ENCODE peak calls at places on chromosomes 4 and X, in six cellular contexts. X is A673, W is lower lobe of right lung, G is lung, J is sigmoid colon, P is colonic mucosa. L is an unnamed sample.

GRCh38 chr4:88177981-88178632 is 19.7 kb upstream of the ABCG2 start:
- DNase-seq in J (no peak), W (peak; percentile 60), X (peak; percentile 36), G (peak; percentile 61), P (no peak), L (no peak)

GRCh38 chr4:140286503-140286902 is 86.9 kb upstream of the SCOC start:
- DNase-seq in G (no peak), J (no peak), X (peak; percentile 39), P (no peak), W (no peak), L (no peak)

GRCh38 chr4:67575232-67575888 is 16.8 kb downstream of the STAP1 start:
- DNase-seq in J (no peak), G (no peak), P (no peak), W (no peak), X (no peak), L (no peak)

GRCh38 chrX:149757206-149758067 is 16.4 kb upstream of the HSFX1 start:
- DNase-seq in G (no peak), P (peak; percentile 12), W (no peak), X (no peak), J (no peak), L (no peak)

GRCh38 chrX:74931214-74931613 is 6.0 kb upstream of the NEXMIF start:
- DNase-seq in P (no peak), X (peak; percentile 1), J (no peak), W (no peak), G (no peak), L (no peak)

GRCh38 chr4:48752726-48753125 is 27.4 kb downstream of the FRYL start:
- DNase-seq in J (no peak), P (no peak), G (no peak), W (no peak), X (no peak), L (no peak)

GRCh38 chr4:19947349-19947748 is 304.4 kb upstream of the SLIT2 start:
- DNase-seq in P (no peak), X (no peak), G (no peak), W (no peak), J (no peak), L (no peak)

GRCh38 chr4:145930592-145930991 is 8.0 kb downstream of the ZNF827 start:
- DNase-seq in J (no peak), P (no peak), X (no peak), G (no peak), W (no peak), L (no peak)

GRCh38 chr4:83320548-83320947 is 14.1 kb downstream of the HPSE start:
- DNase-seq in X (no peak), W (peak; percentile 83), G (peak; percentile 50), P (peak; percentile 29), J (peak; percentile 78), L (no peak)

GRCh38 chr4:22988526-22988925 is 295.8 kb downstream of the GBA3 start:
- DNase-seq in G (no peak), X (no peak), J (no peak), W (no peak), P (no peak), L (no peak)

GRCh38 chrX:151082077-151082948 is 94.1 kb upstream of the GPR50 start:
- DNase-seq in J (peak; percentile 72), W (peak; percentile 76), X (peak; percentile 74), P (peak; percentile 46), G (peak; percentile 51), L (peak; percentile 21)

GRCh38 chrX:123138473-123138872 is 45.6 kb upstream of the GRIA3 start:
- DNase-seq in J (no peak), W (no peak), X (no peak), P (no peak), G (no peak), L (no peak)

GRCh38 chr4:2174061-2174460 is 67.9 kb downstream of the HAUS3 start:
- DNase-seq in W (no peak), P (no peak), G (no peak), J (no peak), X (no peak), L (no peak)

GRCh38 chr4:81516241-81516640 is 44.5 kb upstream of the RASGEF1B start:
- DNase-seq in G (no peak), P (no peak), J (no peak), X (no peak), W (no peak), L (no peak)

DNA sequence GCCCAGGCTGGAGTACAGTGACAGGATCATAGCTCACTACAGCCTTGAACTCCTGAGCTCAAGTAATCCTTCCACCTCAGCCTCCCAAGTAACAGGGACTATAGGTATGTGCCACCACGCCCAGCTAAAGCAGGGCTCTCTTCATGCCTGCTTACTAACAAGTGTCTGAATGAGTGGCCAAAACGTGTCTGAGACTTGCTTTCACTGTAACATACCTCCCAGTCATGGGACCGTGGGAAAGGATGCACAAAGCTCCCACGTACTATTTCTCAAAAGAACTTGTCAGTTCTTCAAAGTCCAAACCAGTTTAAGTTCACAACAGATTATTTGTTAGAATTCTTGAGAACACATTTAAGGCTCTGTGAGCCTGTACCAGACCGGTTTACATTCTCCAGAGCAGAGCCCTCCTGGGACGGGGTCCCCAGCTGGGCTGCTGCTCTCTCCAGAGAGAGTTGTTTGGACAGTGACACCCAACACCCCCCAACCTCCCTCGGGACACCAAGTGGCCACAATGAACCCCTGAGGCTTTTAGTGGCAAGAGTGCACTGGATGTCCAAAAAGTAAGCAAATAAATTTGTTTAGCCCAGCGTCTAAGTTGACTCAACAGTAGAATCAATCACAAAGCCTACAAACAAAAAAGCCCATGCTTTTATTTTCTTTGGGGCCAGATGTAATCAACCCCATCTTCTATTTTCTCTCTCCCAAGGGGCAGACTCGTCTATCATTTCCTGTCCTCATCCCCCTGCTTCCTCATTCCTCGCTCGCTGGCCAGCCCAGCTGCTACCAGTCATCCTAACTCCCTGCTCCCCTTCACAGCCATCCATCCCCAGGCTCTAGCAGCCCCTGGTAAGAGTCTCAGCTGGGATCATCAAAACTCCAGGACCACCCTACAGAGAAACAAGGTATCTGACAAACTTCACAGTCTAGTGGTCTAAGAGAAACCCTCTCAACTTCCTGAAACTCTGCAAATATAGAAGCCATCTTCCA is 23.9 kb downstream of the SH3KBP1 start:
- DNase-seq in W (no peak), J (no peak), G (no peak), X (no peak), P (no peak), L (no peak)
- H3K4me1 ChIP-seq in W (peaks cover 15% of the 10 kb centered on the region), J (no peaks in the 10 kb centered on the region), G (peaks cover 5% of the 10 kb centered on the region), X (peaks cover 12% of the 10 kb centered on the region), P (no peaks in the 10 kb centered on the region), L (no peaks in the 10 kb centered on the region)

GRCh38 chrX:19860571-19860970 is 26.8 kb downstream of the SH3KBP1 start:
- DNase-seq in W (no peak), P (no peak), X (no peak), J (no peak), G (no peak), L (no peak)
- H3K27me3 ChIP-seq in W (no peaks in the 10 kb centered on the region), P (peaks cover 3% of the 10 kb centered on the region), X (no peaks in the 10 kb centered on the region), J (no peaks in the 10 kb centered on the region), G (no peaks in the 10 kb centered on the region), L (no peaks in the 10 kb centered on the region)

DNA sequence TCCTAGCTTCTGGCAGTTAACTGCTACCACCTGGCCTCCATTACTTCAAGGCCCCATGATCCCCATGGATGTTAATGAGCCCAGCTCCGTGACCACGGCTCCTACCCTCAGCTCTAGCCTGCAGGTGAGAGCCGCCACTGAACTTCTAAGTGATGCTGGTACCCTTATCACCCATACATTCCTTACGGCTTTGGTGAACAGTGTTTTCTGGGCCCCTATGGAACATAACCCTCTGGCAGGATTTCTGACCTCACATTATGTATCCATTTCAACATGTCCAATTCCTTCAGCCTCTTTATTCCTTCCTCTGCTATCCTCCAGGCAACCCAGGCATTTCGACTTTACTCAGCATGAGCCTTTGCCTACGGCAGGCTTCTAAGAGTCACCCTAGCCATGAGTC is 24.6 kb downstream of the PAGE4 start:
- DNase-seq in G (no peak), X (no peak), J (no peak), P (no peak), W (no peak), L (no peak)
- H3K9me3 ChIP-seq in G (peaks cover 2% of the 10 kb centered on the region), X (no peaks in the 10 kb centered on the region), J (no peaks in the 10 kb centered on the region), P (no peaks in the 10 kb centered on the region), W (no peaks in the 10 kb centered on the region), L (no peaks in the 10 kb centered on the region)

GRCh38 chr4:112652216-112652615 is 15.3 kb downstream of the LARP7 start:
- DNase-seq in G (no peak), X (no peak), P (no peak), W (no peak), J (no peak), L (no peak)
- H3K4me1 ChIP-seq in G (no peaks in the 10 kb centered on the region), X (peaks cover 10% of the 10 kb centered on the region), P (no peaks in the 10 kb centered on the region), W (no peaks in the 10 kb centered on the region), J (no peaks in the 10 kb centered on the region), L (no peaks in the 10 kb centered on the region)

DNA sequence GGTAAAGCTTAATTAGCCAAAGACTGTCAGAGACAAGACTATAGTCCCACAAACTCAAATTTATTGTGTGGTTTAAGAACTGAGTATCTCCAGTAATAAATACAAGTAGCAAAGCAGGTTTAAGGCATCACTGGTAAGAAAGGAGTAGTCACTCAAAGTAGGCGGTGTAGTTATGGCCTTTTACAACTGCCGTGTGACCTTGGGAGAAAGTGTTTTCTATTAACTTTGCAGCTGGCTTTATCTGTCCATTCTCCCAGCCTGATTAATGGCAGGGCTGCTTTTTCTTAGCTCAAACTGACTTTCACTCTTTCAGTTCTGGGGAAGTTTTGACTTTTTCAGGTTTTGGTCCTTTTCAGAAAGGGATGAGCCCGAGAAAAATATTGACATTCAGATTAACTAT is 7.4 kb upstream of the PAK3 start:
- DNase-seq in W (no peak), J (no peak), X (no peak), G (no peak), P (no peak), L (no peak)
- H3K27me3 ChIP-seq in W (no peaks in the 10 kb centered on the region), J (no peaks in the 10 kb centered on the region), X (peaks cover 39% of the 10 kb centered on the region), G (peaks cover 6% of the 10 kb centered on the region), P (peaks cover 15% of the 10 kb centered on the region), L (no peaks in the 10 kb centered on the region)

GRCh38 chr4:182808673-182809416 is 108.3 kb downstream of the DCTD start:
- DNase-seq in P (no peak), J (no peak), X (no peak), W (no peak), G (no peak), L (no peak)

GRCh38 chr4:182807841-182808548 is 109.2 kb downstream of the DCTD start:
- DNase-seq in G (no peak), W (no peak), X (no peak), J (no peak), P (no peak), L (no peak)

GRCh38 chr4:182810103-182810605 is 107.0 kb downstream of the DCTD start:
- DNase-seq in J (no peak), G (no peak), P (no peak), X (no peak), W (no peak), L (no peak)

GRCh38 chr4:182807346-182807745 is 109.8 kb downstream of the DCTD start:
- DNase-seq in X (no peak), P (no peak), W (no peak), J (no peak), G (no peak), L (no peak)

DNA sequence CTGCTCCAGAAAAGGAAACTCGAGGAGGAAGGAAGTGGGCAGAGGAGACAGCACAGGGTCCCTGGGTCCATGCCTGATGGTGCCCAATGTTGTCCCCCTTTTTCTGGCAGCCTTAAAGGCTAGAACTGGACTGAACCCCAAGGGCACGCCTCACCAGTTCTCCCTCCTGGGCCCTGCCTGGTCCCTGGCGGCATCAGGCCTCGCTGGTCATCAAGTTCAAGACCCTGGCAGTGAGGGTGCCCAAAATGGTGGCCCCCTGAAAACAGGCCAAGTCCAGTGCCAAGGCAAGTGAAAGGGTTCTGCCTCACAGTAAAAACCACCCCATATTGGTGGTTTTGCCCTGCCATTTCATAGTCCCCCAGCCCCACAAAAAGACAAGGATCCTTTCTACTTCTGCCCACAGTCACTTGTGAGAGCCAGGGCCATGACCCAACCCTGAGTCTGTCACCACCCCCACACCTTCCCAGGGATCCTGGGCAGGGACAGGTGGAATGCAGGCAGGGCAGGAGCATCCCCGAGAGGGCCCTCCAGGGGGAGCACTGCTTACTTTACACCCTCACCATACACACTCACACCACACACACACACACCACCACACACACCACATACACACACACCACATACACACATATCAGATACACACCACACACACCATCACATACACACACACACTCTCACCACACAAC is 107.6 kb downstream of the DCTD start:
- DNase-seq in G (no peak), W (no peak), P (no peak), X (no peak), J (no peak), L (peak; percentile 47)
- H3K9me3 ChIP-seq in G (peaks cover 8% of the 10 kb centered on the region), W (no peaks in the 10 kb centered on the region), P (no peaks in the 10 kb centered on the region), X (no peaks in the 10 kb centered on the region), J (no peaks in the 10 kb centered on the region), L (no peaks in the 10 kb centered on the region)

L was measured in pancreas.